ENCODE peak calls at places on chromosomes 2 and 18, in nine cellular contexts. P, R, W, N, C, Y, Q, U and J are unnamed samples.

GRCh38 chr2:8761529-8762164 is 75.8 kb downstream of the KIDINS220 start:
- DNase-seq in Q (no peak), U (peak; percentile 30), P (no peak), R (no peak), Y (no peak), W (peak; percentile 23), N (peak; percentile 35), C (no peak), J (no peak)

GRCh38 chr18:58808349-58808748 is 56.3 kb upstream of the ZNF532 start:
- DNase-seq in N (no peak), U (peak; percentile 51), Y (no peak), R (no peak), Q (no peak), P (no peak), W (no peak), C (no peak), J (no peak)

GRCh38 chr18:54181856-54182612 is 42.4 kb downstream of the MBD2 start:
- DNase-seq in W (no peak), C (no peak), U (no peak), Q (no peak), R (no peak), N (no peak), Y (no peak), P (no peak), J (no peak)

GRCh38 chr2:119678021-119678656 is 862 bp upstream of the TMEM177 start:
- DNase-seq in W (no peak), Q (no peak), R (no peak), C (no peak), P (no peak), N (no peak), Y (no peak), U (no peak), J (peak; percentile 73)

GRCh38 chr18:8858888-8859511 is 153.6 kb downstream of the MTCL1 start:
- DNase-seq in Q (no peak), R (no peak), C (no peak), P (no peak), Y (no peak), U (no peak), N (no peak), W (no peak), J (no peak)

GRCh38 chr2:69774984-69775982 is 33.3 kb downstream of the ANXA4 start:
- DNase-seq in U (no peak), R (no peak), W (no peak), N (no peak), Q (no peak), P (no peak), C (no peak), Y (no peak), J (peak; percentile 32)

GRCh38 chr2:221423212-221423804 is 148.8 kb downstream of the EPHA4 start:
- DNase-seq in P (no peak), Y (no peak), U (no peak), Q (no peak), R (no peak), W (no peak), C (no peak), N (no peak), J (no peak)

GRCh38 chr2:35503311-35503710 is 852.3 kb upstream of the CRIM1 start:
- DNase-seq in N (no peak), U (no peak), Q (no peak), P (no peak), Y (no peak), R (no peak), W (no peak), C (no peak), J (no peak)

GRCh38 chr2:205273627-205274026 is 408.7 kb upstream of the NRP2 start:
- DNase-seq in W (no peak), N (no peak), Q (no peak), P (no peak), U (no peak), C (no peak), Y (no peak), R (no peak), J (no peak)

GRCh38 chr2:174786066-174786725 is 21.9 kb upstream of the CHRNA1 start:
- DNase-seq in U (no peak), N (no peak), R (no peak), Q (no peak), Y (no peak), W (no peak), C (no peak), P (no peak), J (no peak)

GRCh38 chr18:12580630-12581342 is 77.1 kb downstream of the SPIRE1 start:
- DNase-seq in W (no peak), Y (no peak), Q (no peak), U (no peak), P (no peak), N (no peak), R (no peak), C (no peak), J (peak; percentile 66)

GRCh38 chr2:220396287-220396686 is 768.9 kb downstream of the SLC4A3 start:
- DNase-seq in Q (no peak), W (no peak), U (no peak), Y (no peak), C (no peak), N (no peak), R (no peak), P (no peak), J (no peak)

GRCh38 chr18:7234061-7234460 is 3.2 kb downstream of the LRRC30 start:
- DNase-seq in R (no peak), N (no peak), W (no peak), C (no peak), Y (no peak), U (no peak), Q (no peak), P (no peak), J (peak; percentile 55)

GRCh38 chr2:188032306-188032705 is 259.4 kb upstream of the GULP1 start:
- DNase-seq in Y (no peak), P (no peak), U (peak; percentile 77), R (no peak), N (no peak), W (no peak), Q (no peak), C (no peak), J (no peak)

GRCh38 chr2:86042256-86043168 is 63.2 kb downstream of the POLR1A start:
- DNase-seq in Q (no peak), C (peak; percentile 35), U (no peak), N (no peak), R (no peak), P (peak; percentile 43), W (no peak), Y (no peak), J (no peak)

GRCh38 chr2:5978352-5978751 is 286.2 kb downstream of the SOX11 start:
- DNase-seq in C (no peak), Q (no peak), R (no peak), N (no peak), Y (no peak), P (no peak), W (no peak), U (no peak), J (no peak)

GRCh38 chr2:28378679-28379392 is 13.8 kb upstream of the FOSL2 start:
- DNase-seq in W (no peak), P (no peak), N (no peak), R (no peak), Y (no peak), Q (no peak), U (no peak), C (no peak), J (no peak)

GRCh38 chr2:28377984-28378678 is 14.5 kb upstream of the FOSL2 start:
- DNase-seq in Y (no peak), R (peak; percentile 92), C (no peak), Q (no peak), U (no peak), N (no peak), P (no peak), W (no peak), J (no peak)

GRCh38 chr2:28380185-28380584 is 12.5 kb upstream of the FOSL2 start:
- DNase-seq in C (no peak), R (no peak), P (no peak), N (no peak), Q (no peak), U (no peak), Y (no peak), W (no peak), J (no peak)

GRCh38 chr2:28382755-28383154 is 9.9 kb upstream of the FOSL2 start:
- DNase-seq in U (no peak), C (no peak), P (no peak), N (no peak), R (no peak), Q (no peak), Y (no peak), W (no peak), J (no peak)

GRCh38 chr2:28381225-28382180 is 11.2 kb upstream of the FOSL2 start:
- DNase-seq in N (no peak), Y (no peak), Q (no peak), W (no peak), C (no peak), U (no peak), P (no peak), R (no peak), J (no peak)
- TF ChIP-seq POLR2AphosphoS5 in N (no peak), Y (peak; percentile 54), Q (no peak), W (no peak), C (no peak), U (no peak), P (no peak), R (no peak), J (no peak)

GRCh38 chr18:74249181-74249968 is 42.4 kb downstream of the CYB5A start:
- DNase-seq in Y (no peak), N (no peak), R (no peak), P (no peak), Q (no peak), C (no peak), W (no peak), U (no peak), J (peak; percentile 73)
- TF ChIP-seq POLR2AphosphoS5 in Y (no peak), N (no peak), R (no peak), P (no peak), Q (no peak), C (peak; percentile 74), W (no peak), U (no peak), J (peak; percentile 52)

GRCh38 chr2:170276926-170277571 is 99.1 kb downstream of the MYO3B start:
- DNase-seq in Q (no peak), N (no peak), W (no peak), Y (no peak), P (no peak), U (peak; percentile 28), R (no peak), C (no peak), J (no peak)

GRCh38 chr2:170282851-170283250 is 104.9 kb downstream of the MYO3B start:
- DNase-seq in U (peak; percentile 55), Q (no peak), P (no peak), N (no peak), Y (peak; percentile 49), W (no peak), R (no peak), C (no peak), J (no peak)

GRCh38 chr2:170276056-170276455 is 98.1 kb downstream of the MYO3B start:
- DNase-seq in P (no peak), Q (no peak), Y (no peak), C (no peak), R (no peak), W (no peak), U (no peak), N (no peak), J (no peak)

GRCh38 chr2:170277943-170278342 is 100.0 kb downstream of the MYO3B start:
- DNase-seq in U (no peak), W (no peak), P (no peak), Y (no peak), C (no peak), Q (no peak), R (no peak), N (no peak), J (no peak)
- TF ChIP-seq POLR2AphosphoS5 in U (no peak), W (no peak), P (no peak), Y (no peak), C (no peak), Q (no peak), R (no peak), N (no peak), J (no peak)

GRCh38 chr2:195559431-195559914 is 97.6 kb upstream of the SLC39A10 start:
- DNase-seq in Q (peak; percentile 32), U (peak; percentile 79), P (no peak), N (peak; percentile 99), Y (no peak), W (no peak), C (no peak), R (no peak), J (no peak)
- TF ChIP-seq POLR2AphosphoS5 in Q (peak; percentile 31), U (no peak), P (no peak), N (peak; percentile 49), Y (no peak), W (no peak), C (no peak), R (no peak), J (peak; percentile 85)